ENCODE peak calls at places on chromosomes 7 and 10, in seven cellular contexts. Q is choroid plexus epithelial cell, L is dorsolateral prefrontal cortex, A is tibial artery, T is heart left ventricle, O is BJ, F is fibroblast of lung. I is an unnamed sample.

GRCh38 chr7:143289421-143289820 is 1.3 kb downstream of the CASP2 start:
- DNase-seq in F (peak), L (no peak), T (no peak), O (no peak), A (no peak), Q (peak), I (no peak)

GRCh38 chr7:101094791-101095375 is 9.6 kb downstream of the TRIM56 start:
- DNase-seq in Q (peak), O (no peak), A (no peak), T (peak), L (no peak), F (peak), I (no peak)

GRCh38 chr7:95609277-95609971 is 13.1 kb upstream of the PDK4 start:
- DNase-seq in O (peak), A (peak), Q (peak), T (peak), F (peak), L (no peak), I (no peak)

GRCh38 chr7:961546-962400 is 7.3 kb upstream of the ADAP1 start:
- DNase-seq in T (peak), O (no peak), L (no peak), Q (no peak), A (no peak), F (no peak), I (no peak)

GRCh38 chr10:8375137-8375536 is 320.6 kb downstream of the GATA3 start:
- DNase-seq in Q (no peak), F (no peak), L (no peak), A (no peak), T (no peak), O (no peak), I (no peak)

GRCh38 chr7:128189231-128189930 is 51.7 kb upstream of the LEP start:
- DNase-seq in A (peak), Q (no peak), O (no peak), F (no peak), T (no peak), L (no peak), I (no peak)

GRCh38 chr10:118251791-118252190 is 90.3 kb downstream of the FAM204A start:
- DNase-seq in Q (no peak), A (no peak), O (no peak), T (no peak), L (no peak), F (peak), I (no peak)

GRCh38 chr10:71635251-71635866 is 84.2 kb downstream of the C10orf105 start:
- DNase-seq in T (no peak), L (no peak), A (no peak), O (no peak), F (no peak), Q (no peak), I (no peak)

GRCh38 chr7:119132439-119132838 is 907.9 kb downstream of the ANKRD7 start:
- DNase-seq in T (no peak), L (no peak), F (no peak), Q (no peak), O (no peak), A (no peak), I (no peak)

GRCh38 chr7:18541189-18541870 is 45.8 kb downstream of the HDAC9 start:
- DNase-seq in A (peak), T (peak), F (peak), L (no peak), Q (no peak), O (peak), I (peak)

GRCh38 chr10:58240531-58240930 is 27.2 kb downstream of the IPMK start:
- DNase-seq in T (no peak), O (no peak), Q (peak), A (no peak), F (peak), L (no peak), I (no peak)

GRCh38 chr7:7292085-7292484 is 109.7 kb downstream of the C1GALT1 start:
- DNase-seq in Q (no peak), O (no peak), T (no peak), L (no peak), F (no peak), A (no peak), I (no peak)

GRCh38 chr10:117536862-117537435 is 5.6 kb upstream of the EMX2 start:
- DNase-seq in Q (no peak), L (no peak), A (no peak), O (no peak), T (no peak), F (no peak), I (no peak)

GRCh38 chr10:14093735-14094484 is 236.8 kb downstream of the FRMD4A start:
- DNase-seq in L (no peak), Q (peak), A (no peak), O (no peak), T (no peak), F (peak), I (no peak)

GRCh38 chr7:18762189-18762588 is 266.6 kb downstream of the HDAC9 start:
- DNase-seq in F (peak), L (no peak), O (no peak), A (no peak), T (no peak), Q (peak), I (no peak)

GRCh38 chr10:14173706-14174594 is 156.8 kb downstream of the FRMD4A start:
- DNase-seq in L (no peak), A (no peak), Q (no peak), T (no peak), O (no peak), F (peak), I (no peak)

GRCh38 chr7:116672596-116673503 is 854 bp downstream of the MET start:
- DNase-seq in A (peak), F (peak), Q (no peak), L (peak), O (no peak), T (no peak), I (no peak)

GRCh38 chr7:150947761-150948680 is 30.1 kb downstream of the KCNH2 start:
- DNase-seq in O (no peak), A (peak), L (peak), T (peak), Q (no peak), F (no peak), I (no peak)

GRCh38 chr10:16923309-16923708 is 106.1 kb upstream of the RSU1 start:
- DNase-seq in F (no peak), Q (peak), A (no peak), L (no peak), O (no peak), T (no peak), I (no peak)

GRCh38 chr7:116692599-116693308 is 20.8 kb downstream of the MET start:
- DNase-seq in T (no peak), A (no peak), Q (peak), O (no peak), F (peak), L (no peak), I (no peak)

DNA sequence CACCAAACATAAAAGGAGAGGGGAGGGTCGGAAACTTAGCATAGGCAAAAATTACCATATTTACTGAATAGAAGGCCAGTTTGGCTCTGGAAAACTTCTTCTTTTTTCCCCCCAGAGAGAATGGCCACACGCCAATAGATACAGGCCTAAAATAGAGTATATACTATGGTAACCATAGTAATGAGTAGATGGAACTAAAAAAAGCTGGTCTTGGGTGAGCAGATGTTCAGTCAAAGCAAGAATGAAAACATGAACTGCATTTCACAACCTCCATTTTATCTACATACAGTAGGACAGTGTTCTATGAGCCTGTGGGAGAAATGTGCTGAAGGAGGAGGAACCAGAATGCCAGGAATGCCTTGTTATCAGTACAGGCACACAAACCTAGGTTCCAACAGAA is 141.7 kb upstream of the SEMA3A start:
- DNase-seq in T (no peak), L (no peak), O (no peak), F (peak), Q (peak), A (no peak), I (no peak)
- H3K4me3 ChIP-seq in T (no peak), L (no peak), O (no peak), F (no peak), Q (no peak), A (no peak), I (no peak)

DNA sequence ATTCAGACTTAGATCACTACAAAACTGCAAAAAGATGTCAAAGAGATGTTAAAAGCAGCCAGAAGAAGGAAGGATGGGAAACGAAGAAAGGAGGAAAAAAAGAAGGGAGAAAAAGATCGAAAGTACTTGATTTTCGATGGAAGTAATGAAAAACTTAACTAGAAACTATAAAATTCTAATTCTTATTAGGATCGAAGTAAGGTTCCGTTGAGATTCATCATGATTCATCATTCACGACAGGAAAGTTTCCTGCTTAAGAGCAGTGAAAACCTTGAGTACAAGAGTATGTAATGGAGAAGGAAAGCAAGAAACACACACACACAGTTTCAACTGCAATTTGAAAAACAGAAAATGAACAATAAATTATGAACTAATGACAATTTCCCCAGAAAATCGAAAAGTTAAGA is 1.2 kb upstream of the ING3 start:
- DNase-seq in L (no peak), F (no peak), A (no peak), T (no peak), O (no peak), Q (no peak), I (no peak)
- H3K4me3 ChIP-seq in L (peak), F (peak), A (peak), T (peak), O (no peak), Q (no peak), I (no peak)

GRCh38 chr7:120400806-120401455 is 128.0 kb downstream of the KCND2 start:
- DNase-seq in O (no peak), T (no peak), A (no peak), Q (no peak), F (no peak), L (no peak), I (no peak)
- H3K4me3 ChIP-seq in O (no peak), T (no peak), A (no peak), Q (no peak), F (no peak), L (no peak), I (no peak)

DNA sequence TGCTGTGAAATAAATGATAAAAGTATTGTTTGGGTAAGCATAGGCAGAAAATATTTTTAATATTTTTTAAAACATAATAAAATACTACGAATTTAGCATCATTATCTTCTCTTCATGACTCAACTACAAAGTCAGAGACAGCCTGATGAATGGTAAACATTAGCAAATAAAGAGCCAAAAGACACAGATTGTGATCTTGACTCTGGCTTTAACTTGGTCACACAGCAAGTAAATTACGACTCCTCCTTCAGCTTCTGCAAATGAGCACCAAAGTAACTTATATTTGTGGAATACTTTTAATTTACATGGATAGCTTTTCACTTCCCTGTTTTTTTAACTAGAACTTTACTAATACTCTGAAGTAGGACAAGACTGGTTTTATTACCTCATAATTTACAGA is 134.0 kb downstream of the CPEB3 start:
- DNase-seq in Q (no peak), A (no peak), T (no peak), O (no peak), L (no peak), F (no peak), I (no peak)
- H3K4me3 ChIP-seq in Q (no peak), A (no peak), T (no peak), O (no peak), L (no peak), F (no peak), I (no peak)

DNA sequence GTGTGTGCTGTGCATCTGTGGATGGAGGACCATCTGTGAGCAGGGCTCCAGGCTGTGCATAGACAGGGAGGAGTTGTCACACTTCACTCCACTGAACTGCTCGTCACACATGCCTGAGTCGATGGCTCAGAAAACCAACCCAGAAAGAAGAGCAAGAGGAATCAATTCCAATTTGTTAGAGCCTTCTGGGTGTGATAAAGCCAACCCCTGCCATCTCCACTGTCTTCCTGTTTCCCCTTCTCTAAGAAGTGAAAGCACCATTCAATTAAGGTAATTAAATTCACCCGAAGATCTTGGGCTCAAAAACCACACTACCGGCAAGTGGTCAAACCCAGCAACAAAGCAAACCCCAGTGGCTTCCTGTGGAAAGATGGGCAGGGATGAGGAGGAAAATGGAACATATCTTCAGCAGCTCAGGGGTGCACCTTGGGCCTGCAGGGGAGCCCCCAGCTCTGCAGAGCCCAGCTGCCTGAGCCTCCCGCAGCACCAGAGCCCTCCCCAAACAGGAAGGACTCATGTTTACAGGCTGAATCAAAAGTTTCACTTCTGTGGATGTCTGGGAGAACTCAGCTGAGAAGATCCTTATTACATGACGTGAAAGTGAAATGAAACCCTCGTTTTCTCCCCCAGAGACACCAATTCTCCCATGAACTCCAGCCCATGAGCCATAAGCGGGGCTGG is 10.9 kb downstream of the C10orf71 start:
- DNase-seq in L (no peak), O (no peak), F (no peak), Q (no peak), A (no peak), T (no peak), I (no peak)
- H3K4me3 ChIP-seq in L (no peak), O (no peak), F (no peak), Q (no peak), A (no peak), T (no peak), I (no peak)

GRCh38 chr10:122126763-122127659 is 138.0 kb downstream of the TACC2 start:
- DNase-seq in A (peak), O (peak), Q (peak), L (no peak), T (no peak), F (peak), I (peak)
- H3K4me3 ChIP-seq in A (peak), O (no peak), Q (no peak), L (no peak), T (peak), F (no peak), I (no peak)

GRCh38 chr7:99974681-99975080 is 1.1 kb downstream of the AZGP1 start:
- DNase-seq in A (no peak), F (no peak), Q (no peak), L (no peak), O (no peak), T (no peak), I (no peak)

GRCh38 chr7:99976626-99977025 is 795 bp upstream of the AZGP1 start:
- DNase-seq in A (no peak), T (no peak), L (no peak), O (no peak), Q (no peak), F (no peak), I (no peak)

GRCh38 chr7:99971242-99971641 is 4.6 kb downstream of the AZGP1 start:
- DNase-seq in L (no peak), T (no peak), F (no peak), O (no peak), Q (no peak), A (no peak), I (no peak)

DNA sequence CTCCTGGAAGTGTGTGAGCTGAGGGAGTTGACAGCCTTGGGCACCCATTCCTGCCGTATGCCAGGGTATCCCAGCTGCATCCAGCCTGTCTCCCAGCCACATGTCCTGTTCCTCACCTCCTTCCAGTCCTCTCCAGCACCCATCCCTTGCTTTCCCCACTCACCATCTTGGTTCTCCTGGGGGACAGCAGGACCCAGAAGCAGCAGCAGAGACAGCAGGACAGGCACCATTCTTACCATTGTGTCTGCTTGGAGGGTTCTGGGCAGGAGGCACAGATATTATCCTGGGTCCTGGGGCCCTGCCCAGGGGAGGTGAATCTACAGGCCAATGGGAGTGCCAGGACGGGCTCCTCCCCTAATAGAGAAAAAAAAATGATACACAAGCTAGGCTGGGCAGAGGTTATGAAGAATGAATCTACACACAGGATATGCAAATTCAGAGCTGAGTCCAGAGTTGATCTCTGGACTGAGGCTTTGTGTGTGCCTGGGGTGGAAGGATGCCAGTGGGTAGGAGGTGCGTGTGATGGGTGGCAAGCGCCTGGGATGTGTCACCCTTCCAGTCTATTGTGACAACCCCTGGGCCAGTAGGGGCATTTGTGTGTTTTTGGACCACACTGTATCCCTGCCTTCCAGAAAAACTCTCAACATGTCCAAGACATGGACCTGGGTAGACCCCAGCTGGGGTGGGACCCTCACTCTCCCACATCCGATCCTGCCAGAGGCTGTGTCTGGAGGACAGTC is at the start of gene AZGP1:
- DNase-seq in F (no peak), Q (peak), O (no peak), A (no peak), T (peak), L (no peak), I (no peak)
- H3K4me3 ChIP-seq in F (no peak), Q (no peak), O (no peak), A (no peak), T (peak), L (peak), I (no peak)

GRCh38 chr10:43458227-43458626 is 21.3 kb downstream of the ZNF487 start:
- DNase-seq in A (no peak), F (no peak), Q (no peak), L (no peak), O (no peak), T (no peak), I (no peak)
- H3K4me3 ChIP-seq in A (no peak), F (no peak), Q (no peak), L (no peak), O (no peak), T (no peak), I (no peak)

GRCh38 chr10:126216221-126216701 is 172.0 kb downstream of the ADAM12 start:
- DNase-seq in F (peak), A (no peak), Q (peak), O (no peak), L (no peak), T (no peak), I (peak)
- H3K4me3 ChIP-seq in F (no peak), A (no peak), Q (no peak), O (no peak), L (no peak), T (no peak), I (no peak)

GRCh38 chr7:78501064-78501463 is 702.5 kb downstream of the PHTF2 start:
- DNase-seq in Q (no peak), T (no peak), L (no peak), A (no peak), F (no peak), O (no peak), I (no peak)
- H3K4me3 ChIP-seq in Q (no peak), T (no peak), L (no peak), A (no peak), F (no peak), O (no peak), I (no peak)

I was measured in AG09309.